ENCODE peak calls at places on chromosomes 3 and 15, in seven cellular contexts. W, P, Z, C, X, R and E are unnamed samples.

GRCh38 chr15:35603298-35603697 is 57.3 kb upstream of the DPH6 start:
- DNase-seq in R (no peak), X (no peak), Z (no peak), W (no peak), C (no peak), P (no peak), E (no peak)

GRCh38 chr3:49244589-49245205 is 32.3 kb downstream of the C3orf62 start:
- DNase-seq in Z (no peak), X (no peak), P (no peak), R (no peak), C (no peak), W (no peak), E (peak; percentile 37)

GRCh38 chr3:124905093-124905492 is 17.9 kb upstream of the ITGB5 start:
- DNase-seq in R (no peak), P (no peak), X (no peak), C (no peak), W (no peak), Z (no peak), E (no peak)

GRCh38 chr3:50345586-50345985 is at the start of gene ZMYND10:
- DNase-seq in P (no peak), Z (peak; percentile 17), X (peak; percentile 78), C (peak; percentile 69), R (peak; percentile 32), W (peak; percentile 57), E (no peak)

GRCh38 chr3:183481582-183481981 is 53.2 kb upstream of the MCF2L2 start:
- DNase-seq in C (no peak), X (no peak), W (no peak), Z (no peak), P (no peak), R (no peak), E (no peak)

GRCh38 chr3:11764931-11765363 is 81.7 kb downstream of the TAMM41 start:
- DNase-seq in R (no peak), P (no peak), Z (no peak), X (no peak), W (no peak), C (no peak), E (peak; percentile 9)

GRCh38 chr15:39159833-39160232 is 421.0 kb upstream of the THBS1 start:
- DNase-seq in X (no peak), Z (no peak), R (no peak), C (no peak), W (no peak), P (no peak), E (no peak)

GRCh38 chr3:51538459-51539290 is at the start of gene RAD54L2:
- DNase-seq in R (peak; percentile 46), W (peak; percentile 77), C (peak; percentile 59), Z (peak; percentile 50), P (no peak), X (peak; percentile 86), E (peak; percentile 77)

GRCh38 chr3:57787867-57788623 is 31.9 kb downstream of the SLMAP start:
- DNase-seq in X (no peak), P (no peak), Z (no peak), R (no peak), C (no peak), W (no peak), E (no peak)

GRCh38 chr3:31925271-31925630 is 55.8 kb downstream of the OSBPL10 start:
- DNase-seq in W (no peak), C (no peak), Z (no peak), P (no peak), X (no peak), R (no peak), E (no peak)

GRCh38 chr3:161305095-161305991 is 66.0 kb downstream of the SPTSSB start:
- DNase-seq in W (no peak), P (no peak), Z (no peak), R (no peak), X (no peak), C (no peak), E (no peak)

GRCh38 chr3:4356225-4356540 is 53.0 kb downstream of the SETMAR start:
- DNase-seq in Z (no peak), X (no peak), W (no peak), C (no peak), R (no peak), P (no peak), E (no peak)

GRCh38 chr3:107198522-107199271 is 178.5 kb upstream of the CCDC54 start:
- DNase-seq in R (no peak), W (no peak), X (peak; percentile 64), Z (no peak), P (no peak), C (no peak), E (peak; percentile 74)

GRCh38 chr15:26020871-26021270 is 157.7 kb upstream of the ATP10A start:
- DNase-seq in X (no peak), C (no peak), W (no peak), R (no peak), P (no peak), Z (no peak), E (no peak)

GRCh38 chr15:53586815-53587214 is 172.6 kb downstream of the WDR72 start:
- DNase-seq in X (no peak), P (no peak), W (no peak), R (no peak), C (no peak), Z (no peak), E (peak; percentile 32)